ENCODE peak calls at places on chromosomes 13 and 19, in four cellular contexts. One of them, this sample, is unnamed.

GRCh38 chr19:18152444-18152816 is 533 bp upstream of the PIK3R2 start:
- DNase-seq in H1: peak; percentile 97
- DNase-seq in K562: peak; percentile 91
- DNase-seq in IMR-90: peak; percentile 96
- DNase-seq in this sample: peak; percentile 99

GRCh38 chr13:37869756-37870488 is at the start of gene TRPC4:
- DNase-seq in H1: no peak
- DNase-seq in K562: peak; percentile 6
- DNase-seq in IMR-90: peak; percentile 59
- DNase-seq in this sample: no peak

GRCh38 chr13:24606486-24607170 is 73.6 kb upstream of the ATP12A start:
- DNase-seq in H1: no peak
- DNase-seq in K562: no peak
- DNase-seq in IMR-90: no peak
- DNase-seq in this sample: no peak

GRCh38 chr19:17073869-17074627 is 1.2 kb downstream of the HAUS8 start:
- DNase-seq in H1: no peak
- DNase-seq in K562: peak; percentile 51
- DNase-seq in IMR-90: peak; percentile 16
- DNase-seq in this sample: no peak

GRCh38 chr13:24083141-24083540 is 77.4 kb upstream of the SPATA13 start:
- DNase-seq in H1: no peak
- DNase-seq in K562: no peak
- DNase-seq in IMR-90: no peak
- DNase-seq in this sample: no peak

GRCh38 chr13:57326532-57326931 is 159.5 kb downstream of the PRR20E start:
- DNase-seq in H1: no peak
- DNase-seq in K562: no peak
- DNase-seq in IMR-90: no peak
- DNase-seq in this sample: no peak

GRCh38 chr13:39957868-39958676 is 302.6 kb downstream of the COG6 start:
- DNase-seq in H1: no peak
- DNase-seq in K562: no peak
- DNase-seq in IMR-90: no peak
- DNase-seq in this sample: no peak

GRCh38 chr13:44826586-44827350 is 162.5 kb downstream of the NUFIP1 start:
- DNase-seq in H1: no peak
- DNase-seq in K562: no peak
- DNase-seq in IMR-90: no peak
- DNase-seq in this sample: no peak

GRCh38 chr13:113897966-113898365 is 34.1 kb upstream of the GAS6 start:
- DNase-seq in H1: no peak
- DNase-seq in K562: no peak
- DNase-seq in IMR-90: no peak
- DNase-seq in this sample: no peak

GRCh38 chr19:47776568-47776967 is 1.9 kb upstream of the SELENOW start:
- DNase-seq in H1: no peak
- DNase-seq in K562: no peak
- DNase-seq in IMR-90: no peak
- DNase-seq in this sample: no peak

GRCh38 chr13:34513526-34513925 is 428.5 kb upstream of the NBEA start:
- DNase-seq in H1: no peak
- DNase-seq in K562: no peak
- DNase-seq in IMR-90: no peak
- DNase-seq in this sample: no peak

GRCh38 chr19:18329035-18329376 is 6.1 kb upstream of the LSM4 start:
- DNase-seq in H1: no peak
- DNase-seq in K562: no peak
- DNase-seq in IMR-90: no peak
- DNase-seq in this sample: no peak

GRCh38 chr19:49987159-49987698 is 26.3 kb upstream of the SIGLEC11 start:
- DNase-seq in H1: peak; percentile 90
- DNase-seq in K562: peak; percentile 76
- DNase-seq in IMR-90: peak; percentile 90
- DNase-seq in this sample: peak; percentile 54

GRCh38 chr13:30477346-30478235 is 11.9 kb upstream of the HMGB1 start:
- DNase-seq in H1: no peak
- DNase-seq in K562: no peak
- DNase-seq in IMR-90: no peak
- DNase-seq in this sample: no peak

GRCh38 chr19:35295792-35296462 is 4.0 kb downstream of the MAG start:
- DNase-seq in H1: no peak
- DNase-seq in K562: peak; percentile 49
- DNase-seq in IMR-90: no peak
- DNase-seq in this sample: no peak

GRCh38 chr19:35882074-35882832 is 13.9 kb downstream of the APLP1 start:
- DNase-seq in H1: no peak
- DNase-seq in K562: peak; percentile 45
- DNase-seq in IMR-90: peak; percentile 81
- DNase-seq in this sample: peak; percentile 33

GRCh38 chr19:31610036-31610435 is 260.8 kb upstream of the TSHZ3 start:
- DNase-seq in H1: no peak
- DNase-seq in K562: no peak
- DNase-seq in IMR-90: no peak
- DNase-seq in this sample: no peak

GRCh38 chr19:7862413-7862951 is 11.7 kb downstream of the PRR36 start:
- DNase-seq in H1: peak; percentile 83
- DNase-seq in K562: peak; percentile 98
- DNase-seq in IMR-90: peak; percentile 34
- DNase-seq in this sample: no peak

GRCh38 chr13:39189778-39190177 is 151.5 kb downstream of the NHLRC3 start:
- DNase-seq in H1: peak; percentile 13
- DNase-seq in K562: no peak
- DNase-seq in IMR-90: no peak
- DNase-seq in this sample: no peak

GRCh38 chr13:23268441-23268840 is 87.7 kb downstream of the SGCG start:
- DNase-seq in H1: no peak
- DNase-seq in K562: no peak
- DNase-seq in IMR-90: no peak
- DNase-seq in this sample: peak; percentile 47

GRCh38 chr19:19239675-19240074 is 27.9 kb downstream of the NCAN start:
- DNase-seq in H1: no peak
- DNase-seq in K562: no peak
- DNase-seq in IMR-90: no peak
- DNase-seq in this sample: no peak

GRCh38 chr13:101811440-101811839 is 359.0 kb downstream of the ITGBL1 start:
- DNase-seq in H1: no peak
- DNase-seq in K562: no peak
- DNase-seq in IMR-90: no peak
- DNase-seq in this sample: no peak

GRCh38 chr13:111219950-111220349 is 100.5 kb upstream of the TEX29 start:
- DNase-seq in H1: no peak
- DNase-seq in K562: no peak
- DNase-seq in IMR-90: no peak
- DNase-seq in this sample: no peak

GRCh38 chr13:47484564-47484963 is 516.5 kb downstream of the SUCLA2 start:
- DNase-seq in H1: no peak
- DNase-seq in K562: no peak
- DNase-seq in IMR-90: peak; percentile 89
- DNase-seq in this sample: no peak

GRCh38 chr19:35546532-35546931 is 1.1 kb downstream of the TMEM147 start:
- DNase-seq in H1: no peak
- DNase-seq in K562: no peak
- DNase-seq in IMR-90: no peak
- DNase-seq in this sample: no peak

GRCh38 chr13:92640936-92641335 is 585.7 kb upstream of the GPC6 start:
- DNase-seq in H1: no peak
- DNase-seq in K562: no peak
- DNase-seq in IMR-90: peak; percentile 2
- DNase-seq in this sample: no peak

GRCh38 chr13:98570929-98571372 is 6.0 kb downstream of the STK24 start:
- DNase-seq in H1: no peak
- DNase-seq in K562: no peak
- DNase-seq in IMR-90: no peak
- DNase-seq in this sample: peak; percentile 92

GRCh38 chr13:86856996-86857395 is 814.2 kb upstream of the SLITRK5 start:
- DNase-seq in H1: no peak
- DNase-seq in K562: no peak
- DNase-seq in IMR-90: peak; percentile 76
- DNase-seq in this sample: no peak

GRCh38 chr13:75359266-75359665 is 122.7 kb downstream of the TBC1D4 start:
- DNase-seq in H1: peak; percentile 19
- DNase-seq in K562: no peak
- DNase-seq in IMR-90: peak; percentile 94
- DNase-seq in this sample: no peak

GRCh38 chr19:57887195-57887941 is 1.5 kb downstream of the ZNF814 start:
- DNase-seq in H1: peak; percentile 50
- DNase-seq in K562: no peak
- DNase-seq in IMR-90: no peak
- DNase-seq in this sample: no peak
- TF ChIP-seq CHD1 in H1: no peak
- TF ChIP-seq CHD1 in K562: no peak
- TF ChIP-seq CHD1 in IMR-90: no peak
- TF ChIP-seq CHD1 in this sample: no peak

DNA sequence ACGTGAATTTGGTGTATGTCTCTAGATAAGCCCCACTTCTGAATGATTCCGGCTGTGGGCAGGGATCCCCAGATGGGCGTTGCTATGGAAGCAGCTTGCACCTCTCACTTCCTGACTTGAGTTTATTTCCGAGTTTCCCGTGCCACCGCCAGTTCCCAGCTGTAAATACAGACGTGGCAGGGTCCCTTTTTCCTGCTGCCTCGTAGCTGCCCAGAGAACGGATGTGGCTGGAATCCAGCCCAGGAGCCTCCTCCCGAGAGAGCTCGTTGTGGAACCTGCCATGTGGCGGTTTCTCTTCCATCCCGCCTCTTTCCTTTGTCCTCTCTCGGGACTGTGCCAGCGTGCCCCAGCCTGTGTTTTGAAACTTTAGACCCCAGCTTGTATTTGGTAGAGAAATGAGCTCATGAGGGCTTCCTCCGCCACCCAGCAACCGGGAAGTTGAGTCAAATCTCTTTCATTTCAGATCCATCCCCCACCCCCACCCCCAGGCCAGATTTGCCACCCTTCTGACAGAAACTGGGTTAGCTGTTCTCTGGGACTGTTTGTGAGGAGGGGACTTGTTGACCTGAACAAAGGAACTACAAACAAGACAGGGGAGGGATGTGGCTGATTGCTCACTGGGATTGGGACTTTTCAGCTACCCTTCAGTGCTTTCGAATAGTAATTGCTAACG is 96.6 kb downstream of the SIPA1L3 start:
- DNase-seq in H1: no peak
- DNase-seq in K562: no peak
- DNase-seq in IMR-90: peak; percentile 92
- DNase-seq in this sample: peak; percentile 51
- TF ChIP-seq CHD1 in H1: no peak
- TF ChIP-seq CHD1 in K562: no peak
- TF ChIP-seq CHD1 in IMR-90: no peak
- TF ChIP-seq CHD1 in this sample: peak; percentile 79

GRCh38 chr13:52751196-52751595 is 11.6 kb upstream of the CNMD start:
- DNase-seq in H1: peak; percentile 39
- DNase-seq in K562: no peak
- DNase-seq in IMR-90: no peak
- DNase-seq in this sample: no peak
- TF ChIP-seq CHD1 in H1: no peak
- TF ChIP-seq CHD1 in K562: no peak
- TF ChIP-seq CHD1 in IMR-90: no peak
- TF ChIP-seq CHD1 in this sample: no peak

GRCh38 chr19:51339687-51340656 is 2.0 kb downstream of the VSIG10L start:
- DNase-seq in H1: peak; percentile 93
- DNase-seq in K562: peak; percentile 98
- DNase-seq in IMR-90: peak; percentile 95
- DNase-seq in this sample: peak; percentile 53

GRCh38 chr19:51338563-51339312 is 3.2 kb downstream of the VSIG10L start:
- DNase-seq in H1: peak; percentile 39
- DNase-seq in K562: peak; percentile 91
- DNase-seq in IMR-90: peak; percentile 61
- DNase-seq in this sample: peak; percentile 24

GRCh38 chr19:51337861-51338562 is 3.9 kb downstream of the VSIG10L start:
- DNase-seq in H1: no peak
- DNase-seq in K562: no peak
- DNase-seq in IMR-90: no peak
- DNase-seq in this sample: no peak

GRCh38 chr19:51341066-51341465 is 873 bp downstream of the VSIG10L start:
- DNase-seq in H1: no peak
- DNase-seq in K562: no peak
- DNase-seq in IMR-90: no peak
- DNase-seq in this sample: no peak

GRCh38 chr19:51339313-51339686 is 2.6 kb downstream of the VSIG10L start:
- DNase-seq in H1: peak; percentile 53
- DNase-seq in K562: peak; percentile 37
- DNase-seq in IMR-90: no peak
- DNase-seq in this sample: no peak
- TF ChIP-seq CHD1 in H1: no peak
- TF ChIP-seq CHD1 in K562: no peak
- TF ChIP-seq CHD1 in IMR-90: no peak
- TF ChIP-seq CHD1 in this sample: no peak

DNA sequence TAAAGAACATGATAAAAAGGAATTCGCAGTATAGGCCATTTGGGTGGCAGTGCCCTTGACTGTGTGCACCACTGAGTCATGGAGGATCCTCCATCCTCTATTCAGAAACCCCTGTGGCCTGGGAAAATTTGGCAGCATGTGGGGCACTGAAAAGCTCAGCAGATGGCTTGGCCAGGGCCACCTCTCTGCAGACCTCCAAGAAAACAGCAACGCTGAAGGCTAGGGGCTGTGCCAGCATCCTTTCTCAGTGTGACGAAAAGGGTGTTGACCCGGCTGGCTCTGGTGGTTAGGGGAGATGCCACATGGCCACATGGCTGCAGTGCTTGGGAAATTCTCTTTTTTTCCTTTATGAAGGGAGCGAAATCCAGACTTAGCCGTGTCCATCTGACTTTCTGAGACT is 178.1 kb downstream of the KCTD12 start:
- DNase-seq in H1: no peak
- DNase-seq in K562: no peak
- DNase-seq in IMR-90: no peak
- DNase-seq in this sample: no peak
- TF ChIP-seq CHD1 in H1: no peak
- TF ChIP-seq CHD1 in K562: no peak
- TF ChIP-seq CHD1 in IMR-90: no peak
- TF ChIP-seq CHD1 in this sample: no peak

GRCh38 chr19:10010247-10010691 is at the start of gene COL5A3:
- DNase-seq in H1: no peak
- DNase-seq in K562: peak; percentile 39
- DNase-seq in IMR-90: peak; percentile 58
- DNase-seq in this sample: no peak
- TF ChIP-seq CHD1 in H1: no peak
- TF ChIP-seq CHD1 in K562: no peak
- TF ChIP-seq CHD1 in IMR-90: no peak
- TF ChIP-seq CHD1 in this sample: no peak

This sample was measured in GM12878.